ENCODE peak calls at places on chromosomes 5 and 9, in five cellular contexts. One of them, this sample, is unnamed.
A peak's percentile ranks its signal among the peaks of the same experiment; 100 is the strongest.

GRCh38 chr5:95728494-95729114 is 2.5 kb upstream of the RHOBTB3 start:
- DNase-seq in A549: no peak
- DNase-seq in suprapubic skin: no peak
- DNase-seq in heart right ventricle: no peak
- DNase-seq in GM23338: peak; percentile 63
- DNase-seq in this sample: no peak

GRCh38 chr5:61966558-61966957 is 339.4 kb upstream of the KIF2A start:
- DNase-seq in GM23338: no peak
- DNase-seq in A549: no peak
- DNase-seq in heart right ventricle: no peak
- DNase-seq in suprapubic skin: no peak
- DNase-seq in this sample: no peak

GRCh38 chr5:10975915-10976314 is 214.9 kb upstream of the DAP start:
- DNase-seq in A549: no peak
- DNase-seq in suprapubic skin: no peak
- DNase-seq in heart right ventricle: no peak
- DNase-seq in GM23338: no peak
- DNase-seq in this sample: no peak

GRCh38 chr5:65727491-65728156 is 5.6 kb downstream of the NLN start:
- DNase-seq in suprapubic skin: no peak
- DNase-seq in heart right ventricle: no peak
- DNase-seq in GM23338: no peak
- DNase-seq in A549: no peak
- DNase-seq in this sample: no peak

GRCh38 chr5:133773247-133774202 is 161.2 kb upstream of the FSTL4 start:
- DNase-seq in GM23338: peak; percentile 2
- DNase-seq in suprapubic skin: no peak
- DNase-seq in heart right ventricle: no peak
- DNase-seq in A549: no peak
- DNase-seq in this sample: no peak

GRCh38 chr9:32483343-32483742 is 42.7 kb downstream of the RIGI start:
- DNase-seq in GM23338: no peak
- DNase-seq in heart right ventricle: no peak
- DNase-seq in suprapubic skin: no peak
- DNase-seq in A549: no peak
- DNase-seq in this sample: no peak

GRCh38 chr5:143258559-143259253 is 144.8 kb downstream of the NR3C1 start:
- DNase-seq in A549: no peak
- DNase-seq in heart right ventricle: no peak
- DNase-seq in suprapubic skin: no peak
- DNase-seq in GM23338: no peak
- DNase-seq in this sample: no peak

GRCh38 chr9:120403543-120403856 is 176.5 kb downstream of the CDK5RAP2 start:
- DNase-seq in suprapubic skin: no peak
- DNase-seq in heart right ventricle: no peak
- DNase-seq in A549: no peak
- DNase-seq in GM23338: no peak
- DNase-seq in this sample: no peak

GRCh38 chr5:104412649-104413240 is 850.2 kb upstream of the NUDT12 start:
- DNase-seq in GM23338: peak; percentile 77
- DNase-seq in heart right ventricle: no peak
- DNase-seq in suprapubic skin: no peak
- DNase-seq in A549: peak; percentile 0
- DNase-seq in this sample: no peak

GRCh38 chr9:101574773-101575333 is 19.9 kb downstream of the PPP3R2 start:
- DNase-seq in suprapubic skin: no peak
- DNase-seq in GM23338: no peak
- DNase-seq in A549: no peak
- DNase-seq in heart right ventricle: no peak
- DNase-seq in this sample: no peak

GRCh38 chr9:101567725-101567993 is 27.1 kb downstream of the PPP3R2 start:
- DNase-seq in suprapubic skin: no peak
- DNase-seq in GM23338: no peak
- DNase-seq in A549: no peak
- DNase-seq in heart right ventricle: no peak
- DNase-seq in this sample: no peak

GRCh38 chr9:101571114-101571513 is 23.7 kb downstream of the PPP3R2 start:
- DNase-seq in A549: no peak
- DNase-seq in GM23338: no peak
- DNase-seq in heart right ventricle: no peak
- DNase-seq in suprapubic skin: no peak
- DNase-seq in this sample: no peak

GRCh38 chr9:101569736-101570501 is 24.9 kb downstream of the PPP3R2 start:
- DNase-seq in heart right ventricle: no peak
- DNase-seq in A549: no peak
- DNase-seq in GM23338: no peak
- DNase-seq in suprapubic skin: no peak
- DNase-seq in this sample: no peak

GRCh38 chr9:101572316-101572715 is 22.5 kb downstream of the PPP3R2 start:
- DNase-seq in GM23338: peak; percentile 20
- DNase-seq in heart right ventricle: no peak
- DNase-seq in A549: no peak
- DNase-seq in suprapubic skin: no peak
- DNase-seq in this sample: no peak
- H3K4me3 ChIP-seq in GM23338: no peak overlapping the region
- H3K4me3 ChIP-seq in heart right ventricle: no peak overlapping the region
- H3K4me3 ChIP-seq in A549: no peak overlapping the region
- H3K4me3 ChIP-seq in suprapubic skin: no peak overlapping the region
- H3K4me3 ChIP-seq in this sample: no peak overlapping the region

GRCh38 chr5:44933686-44934085 is 124.9 kb downstream of the MRPS30 start:
- DNase-seq in heart right ventricle: no peak
- DNase-seq in A549: no peak
- DNase-seq in suprapubic skin: no peak
- DNase-seq in GM23338: no peak
- DNase-seq in this sample: no peak

GRCh38 chr5:44932922-44933585 is 124.3 kb downstream of the MRPS30 start:
- DNase-seq in GM23338: no peak
- DNase-seq in suprapubic skin: no peak
- DNase-seq in heart right ventricle: no peak
- DNase-seq in A549: no peak
- DNase-seq in this sample: no peak

GRCh38 chr5:44935871-44936270 is 127.1 kb downstream of the MRPS30 start:
- DNase-seq in heart right ventricle: no peak
- DNase-seq in A549: no peak
- DNase-seq in GM23338: no peak
- DNase-seq in suprapubic skin: no peak
- DNase-seq in this sample: no peak

GRCh38 chr5:44935262-44935661 is 126.5 kb downstream of the MRPS30 start:
- DNase-seq in A549: no peak
- DNase-seq in GM23338: peak; percentile 91
- DNase-seq in suprapubic skin: no peak
- DNase-seq in heart right ventricle: no peak
- DNase-seq in this sample: no peak
- TF ChIP-seq CTCF in A549: no peak
- TF ChIP-seq CTCF in GM23338: peak; percentile 97
- TF ChIP-seq CTCF in suprapubic skin: no peak
- TF ChIP-seq CTCF in heart right ventricle: no peak
- TF ChIP-seq CTCF in this sample: no peak

DNA sequence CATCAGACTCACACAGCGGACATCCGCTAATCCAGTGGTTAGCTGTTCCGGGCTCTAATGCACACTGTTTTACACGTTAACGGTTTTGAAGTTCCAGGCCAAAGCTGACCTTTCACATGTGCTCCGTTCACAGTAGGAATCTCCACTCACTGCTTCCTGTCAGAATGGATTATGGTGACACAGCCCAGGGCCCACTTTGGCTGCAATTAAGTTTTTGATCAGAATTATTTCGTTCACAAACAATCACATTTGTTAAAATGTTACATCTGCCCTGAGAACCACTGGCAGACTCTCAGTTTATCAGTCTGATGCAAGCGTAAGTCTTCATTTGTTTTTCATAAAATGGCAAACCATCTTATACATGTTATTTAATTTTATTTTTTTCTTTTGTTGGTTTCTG is 30.2 kb upstream of the CATSPER3 start:
- DNase-seq in A549: no peak
- DNase-seq in GM23338: no peak
- DNase-seq in heart right ventricle: no peak
- DNase-seq in suprapubic skin: no peak
- DNase-seq in this sample: no peak
- H3K4me1 ChIP-seq in A549: no peaks in the 10 kb centered on the region
- H3K4me1 ChIP-seq in GM23338: no peaks in the 10 kb centered on the region
- H3K4me1 ChIP-seq in heart right ventricle: no peaks in the 10 kb centered on the region
- H3K4me1 ChIP-seq in suprapubic skin: no peaks in the 10 kb centered on the region
- H3K4me1 ChIP-seq in this sample: no peaks in the 10 kb centered on the region

DNA sequence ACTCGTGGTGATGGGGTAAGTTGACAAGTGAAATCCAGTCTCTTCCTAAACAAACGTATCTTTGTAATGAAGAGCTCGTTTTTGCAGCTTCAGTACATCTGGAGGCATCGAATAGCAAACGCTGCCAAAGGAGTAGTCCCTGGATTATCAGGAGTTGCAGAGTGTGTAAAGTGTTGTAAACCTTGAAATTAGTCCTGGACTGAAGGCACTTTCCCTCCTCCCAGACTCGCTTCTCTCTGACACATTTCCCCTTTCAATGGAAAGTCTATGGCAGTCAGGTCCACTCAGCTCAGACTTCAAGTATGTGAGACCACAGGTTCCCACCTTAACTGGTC is 1.5 kb upstream of the PBX3 start:
- DNase-seq in suprapubic skin: no peak
- DNase-seq in GM23338: no peak
- DNase-seq in heart right ventricle: no peak
- DNase-seq in A549: no peak
- DNase-seq in this sample: no peak
- H3K4me3 ChIP-seq in suprapubic skin: peak overlapping the region; percentile 98
- H3K4me3 ChIP-seq in GM23338: peak overlapping the region; percentile 54
- H3K4me3 ChIP-seq in heart right ventricle: peak overlapping the region; percentile 74
- H3K4me3 ChIP-seq in A549: peak overlapping the region; percentile 74
- H3K4me3 ChIP-seq in this sample: peak overlapping the region; percentile 86

GRCh38 chr5:1930880-1931589 is 48.3 kb upstream of the IRX4 start:
- DNase-seq in suprapubic skin: peak; percentile 79
- DNase-seq in A549: no peak
- DNase-seq in heart right ventricle: peak; percentile 54
- DNase-seq in GM23338: peak; percentile 66
- DNase-seq in this sample: no peak

GRCh38 chr5:1926471-1927341 is 44.0 kb upstream of the IRX4 start:
- DNase-seq in heart right ventricle: no peak
- DNase-seq in GM23338: no peak
- DNase-seq in suprapubic skin: peak; percentile 69
- DNase-seq in A549: no peak
- DNase-seq in this sample: no peak

GRCh38 chr5:1930501-1930879 is 47.8 kb upstream of the IRX4 start:
- DNase-seq in heart right ventricle: no peak
- DNase-seq in A549: no peak
- DNase-seq in GM23338: peak; percentile 47
- DNase-seq in suprapubic skin: no peak
- DNase-seq in this sample: no peak

GRCh38 chr5:1931590-1932138 is 48.9 kb upstream of the IRX4 start:
- DNase-seq in heart right ventricle: peak; percentile 64
- DNase-seq in GM23338: peak; percentile 60
- DNase-seq in A549: no peak
- DNase-seq in suprapubic skin: peak; percentile 80
- DNase-seq in this sample: no peak

GRCh38 chr5:1929108-1929991 is 46.6 kb upstream of the IRX4 start:
- DNase-seq in A549: no peak
- DNase-seq in heart right ventricle: no peak
- DNase-seq in suprapubic skin: peak; percentile 38
- DNase-seq in GM23338: no peak
- DNase-seq in this sample: no peak
- TF ChIP-seq CTCF in A549: no peak
- TF ChIP-seq CTCF in heart right ventricle: no peak
- TF ChIP-seq CTCF in suprapubic skin: no peak
- TF ChIP-seq CTCF in GM23338: no peak
- TF ChIP-seq CTCF in this sample: no peak

GRCh38 chr9:137300607-137301085 is 1.4 kb downstream of the NRARP start:
- DNase-seq in heart right ventricle: peak; percentile 23
- DNase-seq in A549: no peak
- DNase-seq in suprapubic skin: no peak
- DNase-seq in GM23338: peak; percentile 84
- DNase-seq in this sample: no peak

GRCh38 chr9:137303031-137303892 is 1.2 kb upstream of the NRARP start:
- DNase-seq in A549: no peak
- DNase-seq in heart right ventricle: peak; percentile 14
- DNase-seq in suprapubic skin: no peak
- DNase-seq in GM23338: peak; percentile 70
- DNase-seq in this sample: no peak

GRCh38 chr9:137302176-137303030 is at the start of gene NRARP:
- DNase-seq in heart right ventricle: peak; percentile 92
- DNase-seq in A549: peak; percentile 77
- DNase-seq in GM23338: peak; percentile 88
- DNase-seq in suprapubic skin: peak; percentile 94
- DNase-seq in this sample: peak; percentile 87

GRCh38 chr9:137299938-137300337 is 2.1 kb downstream of the NRARP start:
- DNase-seq in heart right ventricle: peak; percentile 24
- DNase-seq in A549: no peak
- DNase-seq in GM23338: peak; percentile 80
- DNase-seq in suprapubic skin: no peak
- DNase-seq in this sample: no peak

GRCh38 chr9:137301086-137301947 is 754 bp downstream of the NRARP start:
- DNase-seq in suprapubic skin: no peak
- DNase-seq in A549: no peak
- DNase-seq in GM23338: peak; percentile 77
- DNase-seq in heart right ventricle: peak; percentile 53
- DNase-seq in this sample: no peak
- H3K4me1 ChIP-seq in suprapubic skin: peaks cover 80% of the 10 kb centered on the region
- H3K4me1 ChIP-seq in A549: peaks cover 27% of the 10 kb centered on the region
- H3K4me1 ChIP-seq in GM23338: peaks cover 52% of the 10 kb centered on the region
- H3K4me1 ChIP-seq in heart right ventricle: peaks cover 73% of the 10 kb centered on the region
- H3K4me1 ChIP-seq in this sample: no peaks in the 10 kb centered on the region

GRCh38 chr5:52668544-52669185 is 119.1 kb upstream of the ITGA1 start:
- DNase-seq in A549: no peak
- DNase-seq in heart right ventricle: peak; percentile 13
- DNase-seq in suprapubic skin: no peak
- DNase-seq in GM23338: no peak
- DNase-seq in this sample: no peak
- H3K4me3 ChIP-seq in A549: no peak overlapping the region
- H3K4me3 ChIP-seq in heart right ventricle: no peak overlapping the region
- H3K4me3 ChIP-seq in suprapubic skin: no peak overlapping the region
- H3K4me3 ChIP-seq in GM23338: no peak overlapping the region
- H3K4me3 ChIP-seq in this sample: no peak overlapping the region

DNA sequence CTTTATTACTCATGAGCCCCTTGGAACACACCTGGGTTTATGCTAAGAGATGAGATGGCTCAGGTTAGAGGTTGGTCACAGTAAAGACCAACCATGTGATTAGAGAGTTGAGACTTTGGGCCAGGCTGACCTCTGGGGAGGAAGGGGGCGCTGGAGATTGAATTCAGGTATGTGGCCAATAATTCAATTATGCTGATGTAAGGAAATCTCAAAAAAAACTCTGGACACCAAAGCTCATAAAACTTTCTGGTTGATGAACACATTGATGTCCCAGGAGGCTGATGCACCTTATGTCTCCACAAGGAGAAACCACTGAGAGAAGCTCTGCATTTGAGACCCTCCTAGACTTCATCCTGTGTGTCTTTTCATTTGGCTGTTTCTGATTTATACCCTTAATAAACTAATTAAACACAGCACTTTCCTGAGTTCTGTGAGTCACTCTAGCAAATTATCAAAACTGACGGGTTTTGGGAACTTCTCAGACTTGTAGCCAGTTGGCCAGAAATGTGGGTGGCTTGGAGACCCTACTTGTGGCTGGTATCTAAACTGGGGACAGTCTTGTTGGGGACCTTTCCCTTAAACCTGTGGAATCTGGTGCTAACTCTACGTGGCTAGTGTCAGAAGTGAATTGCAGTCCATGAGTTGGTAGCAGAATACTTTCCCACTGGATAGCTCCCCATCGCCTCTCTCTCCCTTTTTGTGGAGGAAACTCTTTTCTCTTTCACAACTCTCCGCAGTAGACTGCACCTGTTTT is 7.5 kb upstream of the CCL27 start:
- DNase-seq in GM23338: no peak
- DNase-seq in suprapubic skin: no peak
- DNase-seq in A549: no peak
- DNase-seq in heart right ventricle: no peak
- DNase-seq in this sample: no peak
- TF ChIP-seq CTCF in GM23338: no peak
- TF ChIP-seq CTCF in suprapubic skin: no peak
- TF ChIP-seq CTCF in A549: no peak
- TF ChIP-seq CTCF in heart right ventricle: no peak
- TF ChIP-seq CTCF in this sample: no peak

This sample was measured in right atrium auricular region.